ENCODE peak calls at places on chromosomes 5 and 9, in nine cellular contexts. B is amniotic stem cell, I is ACHN, M is NCI-H1105 treated with DMSO at 0.1 percent for 48 hours, P is coronary artery, V is NCI-H2029, L is cardiac fibroblast, U is frontal cortex, A is progenitor cell of endocrine pancreas. Y is an unnamed sample.

GRCh38 chr5:126525630-126526245 is 69.3 kb downstream of the ALDH7A1 start:
- DNase-seq in V (no peak), B (no peak), I (no peak), A (no peak), U (no peak), M (no peak), P (no peak), L (peak; percentile 68), Y (no peak)

GRCh38 chr9:124844291-124844690 is 9.0 kb upstream of the WDR38 start:
- DNase-seq in P (no peak), V (no peak), U (no peak), B (no peak), I (no peak), A (no peak), M (no peak), L (no peak), Y (no peak)

GRCh38 chr9:113620377-113621161 is 157.0 kb downstream of the RGS3 start:
- DNase-seq in A (peak; percentile 39), M (peak; percentile 15), P (peak; percentile 89), U (no peak), I (peak; percentile 92), L (peak; percentile 95), V (peak; percentile 44), B (peak; percentile 81), Y (no peak)

GRCh38 chr5:39214912-39215709 is 4.3 kb downstream of the FYB1 start:
- DNase-seq in M (no peak), V (no peak), U (no peak), P (no peak), B (no peak), L (no peak), I (no peak), A (no peak), Y (peak; percentile 80)

GRCh38 chr9:112532427-112532826 is 45.8 kb downstream of the KIAA1958 start:
- DNase-seq in L (peak; percentile 81), M (no peak), V (no peak), U (no peak), I (no peak), B (no peak), P (no peak), A (no peak), Y (no peak)

GRCh38 chr5:132487095-132487428 is 3.5 kb downstream of the IRF1 start:
- DNase-seq in L (no peak), A (no peak), M (no peak), B (no peak), I (no peak), U (no peak), V (no peak), P (peak; percentile 64), Y (no peak)

GRCh38 chr9:120909904-120910303 is 16.7 kb downstream of the TRAF1 start:
- DNase-seq in P (no peak), L (no peak), I (no peak), A (no peak), M (no peak), U (no peak), V (no peak), B (no peak), Y (peak; percentile 90)

GRCh38 chr5:39623291-39623865 is 198.6 kb upstream of the DAB2 start:
- DNase-seq in P (no peak), L (no peak), M (no peak), I (no peak), U (no peak), V (no peak), B (no peak), A (no peak), Y (no peak)

GRCh38 chr5:31161772-31162171 is 31.7 kb upstream of the CDH6 start:
- DNase-seq in U (no peak), A (no peak), I (no peak), L (no peak), M (no peak), V (no peak), B (no peak), P (no peak), Y (no peak)

GRCh38 chr9:98280574-98280973 is 25.1 kb upstream of the TBC1D2 start:
- DNase-seq in L (no peak), V (no peak), U (no peak), B (no peak), I (no peak), P (no peak), M (peak; percentile 7), A (no peak), Y (no peak)

GRCh38 chr5:9888517-9888916 is 258.4 kb upstream of the TAS2R1 start:
- DNase-seq in P (no peak), I (no peak), V (no peak), A (no peak), M (no peak), L (peak; percentile 68), U (no peak), B (peak; percentile 69), Y (no peak)

GRCh38 chr5:12237837-12238575 is 333.8 kb upstream of the CTNND2 start:
- DNase-seq in M (no peak), V (no peak), I (no peak), B (no peak), L (no peak), U (no peak), A (no peak), P (no peak), Y (no peak)

GRCh38 chr9:94885854-94886447 is 159.5 kb downstream of the AOPEP start:
- DNase-seq in B (no peak), A (no peak), L (no peak), M (no peak), U (no peak), I (no peak), P (no peak), V (no peak), Y (no peak)

GRCh38 chr5:154526231-154527226 is 48.5 kb upstream of the HAND1 start:
- DNase-seq in L (no peak), A (no peak), V (no peak), U (no peak), I (no peak), M (no peak), P (no peak), B (no peak), Y (no peak)

GRCh38 chr9:126953089-126953809 is 38.7 kb downstream of the RALGPS1 start:
- DNase-seq in P (no peak), U (no peak), V (no peak), M (no peak), B (no peak), A (no peak), L (peak; percentile 63), I (no peak), Y (no peak)

GRCh38 chr5:72290356-72291133 is 29.5 kb downstream of the MRPS27 start:
- DNase-seq in A (no peak), M (no peak), B (no peak), U (no peak), V (no peak), P (no peak), L (no peak), I (no peak), Y (no peak)

GRCh38 chr9:91677822-91678221 is 254.2 kb upstream of the NFIL3 start:
- DNase-seq in P (no peak), V (no peak), M (no peak), B (no peak), I (no peak), U (no peak), L (no peak), A (no peak), Y (no peak)

GRCh38 chr5:69265931-69266330 is 31.2 kb downstream of the CDK7 start:
- DNase-seq in L (peak; percentile 4), A (no peak), V (no peak), B (no peak), M (no peak), I (peak; percentile 38), U (no peak), P (no peak), Y (no peak)

GRCh38 chr5:101393795-101394450 is 490.8 kb upstream of the ST8SIA4 start:
- DNase-seq in V (no peak), B (no peak), P (no peak), A (no peak), U (no peak), L (no peak), I (no peak), M (no peak), Y (no peak)

GRCh38 chr9:134944351-134944802 is 26.7 kb upstream of the FCN1 start:
- DNase-seq in V (no peak), L (peak; percentile 12), P (no peak), I (no peak), U (no peak), A (no peak), M (no peak), B (no peak), Y (no peak)

GRCh38 chr5:170623576-170624181 is 119.9 kb downstream of the KCNIP1 start:
- DNase-seq in I (peak; percentile 46), B (no peak), U (no peak), A (peak; percentile 39), V (peak; percentile 8), P (no peak), M (no peak), L (peak; percentile 73), Y (no peak)

GRCh38 chr5:169581580-169582227 is 1.9 kb upstream of the SPDL1 start:
- DNase-seq in I (peak; percentile 62), L (peak; percentile 77), V (peak; percentile 5), A (peak; percentile 21), M (peak; percentile 36), B (peak; percentile 47), P (no peak), U (peak; percentile 15), Y (peak; percentile 48)

GRCh38 chr5:116572375-116573278 is 2.0 kb downstream of the SEMA6A start:
- DNase-seq in P (no peak), I (peak; percentile 43), A (peak; percentile 48), M (peak; percentile 70), L (peak; percentile 20), V (no peak), B (no peak), U (peak; percentile 34), Y (no peak)

GRCh38 chr5:114062940-114063867 is 298.7 kb upstream of the KCNN2 start:
- DNase-seq in L (no peak), V (no peak), I (no peak), A (no peak), U (no peak), B (no peak), P (no peak), M (no peak), Y (no peak)

Y was measured in CD4-positive, alpha-beta memory T cell.